ENCODE peak calls at places on chromosome 10, in six cellular contexts. One of them, this sample, is unnamed.

GRCh38 chr10:5088703-5089261 is 5.4 kb upstream of the AKR1C3 start:
- DNase-seq in heart left ventricle: no peak
- DNase-seq in heart right ventricle: no peak
- DNase-seq in choroid plexus epithelial cell: no peak
- DNase-seq in SJSA1: no peak
- DNase-seq in OCI-LY7: no peak
- DNase-seq in this sample: no peak

GRCh38 chr10:91567815-91568214 is 65.1 kb downstream of the PPP1R3C start:
- DNase-seq in heart left ventricle: no peak
- DNase-seq in heart right ventricle: no peak
- DNase-seq in choroid plexus epithelial cell: no peak
- DNase-seq in SJSA1: no peak
- DNase-seq in OCI-LY7: no peak
- DNase-seq in this sample: no peak

GRCh38 chr10:33381391-33381790 is 46.9 kb upstream of the NRP1 start:
- DNase-seq in heart left ventricle: no peak
- DNase-seq in heart right ventricle: no peak
- DNase-seq in choroid plexus epithelial cell: no peak
- DNase-seq in SJSA1: no peak
- DNase-seq in OCI-LY7: no peak
- DNase-seq in this sample: no peak

GRCh38 chr10:104331208-104331838 is 6.9 kb downstream of the ITPRIP start:
- DNase-seq in heart left ventricle: no peak
- DNase-seq in heart right ventricle: no peak
- DNase-seq in choroid plexus epithelial cell: peak
- DNase-seq in SJSA1: no peak
- DNase-seq in OCI-LY7: no peak
- DNase-seq in this sample: no peak

GRCh38 chr10:22436526-22436892 is 91.2 kb downstream of the SPAG6 start:
- DNase-seq in heart left ventricle: no peak
- DNase-seq in heart right ventricle: no peak
- DNase-seq in choroid plexus epithelial cell: no peak
- DNase-seq in SJSA1: no peak
- DNase-seq in OCI-LY7: no peak
- DNase-seq in this sample: peak

GRCh38 chr10:113108180-113108835 is 158.3 kb downstream of the TCF7L2 start:
- DNase-seq in heart left ventricle: peak
- DNase-seq in heart right ventricle: peak
- DNase-seq in choroid plexus epithelial cell: no peak
- DNase-seq in SJSA1: no peak
- DNase-seq in OCI-LY7: peak
- DNase-seq in this sample: no peak

GRCh38 chr10:99788598-99789259 is 6.3 kb downstream of the ABCC2 start:
- DNase-seq in heart left ventricle: no peak
- DNase-seq in heart right ventricle: no peak
- DNase-seq in choroid plexus epithelial cell: peak
- DNase-seq in SJSA1: no peak
- DNase-seq in OCI-LY7: no peak
- DNase-seq in this sample: peak

GRCh38 chr10:129274928-129275474 is 192.0 kb upstream of the MGMT start:
- DNase-seq in heart left ventricle: no peak
- DNase-seq in heart right ventricle: no peak
- DNase-seq in choroid plexus epithelial cell: no peak
- DNase-seq in SJSA1: no peak
- DNase-seq in OCI-LY7: no peak
- DNase-seq in this sample: no peak

GRCh38 chr10:71584902-71585578 is 134.5 kb downstream of the C10orf105 start:
- DNase-seq in heart left ventricle: no peak
- DNase-seq in heart right ventricle: no peak
- DNase-seq in choroid plexus epithelial cell: peak
- DNase-seq in SJSA1: no peak
- DNase-seq in OCI-LY7: no peak
- DNase-seq in this sample: no peak

DNA sequence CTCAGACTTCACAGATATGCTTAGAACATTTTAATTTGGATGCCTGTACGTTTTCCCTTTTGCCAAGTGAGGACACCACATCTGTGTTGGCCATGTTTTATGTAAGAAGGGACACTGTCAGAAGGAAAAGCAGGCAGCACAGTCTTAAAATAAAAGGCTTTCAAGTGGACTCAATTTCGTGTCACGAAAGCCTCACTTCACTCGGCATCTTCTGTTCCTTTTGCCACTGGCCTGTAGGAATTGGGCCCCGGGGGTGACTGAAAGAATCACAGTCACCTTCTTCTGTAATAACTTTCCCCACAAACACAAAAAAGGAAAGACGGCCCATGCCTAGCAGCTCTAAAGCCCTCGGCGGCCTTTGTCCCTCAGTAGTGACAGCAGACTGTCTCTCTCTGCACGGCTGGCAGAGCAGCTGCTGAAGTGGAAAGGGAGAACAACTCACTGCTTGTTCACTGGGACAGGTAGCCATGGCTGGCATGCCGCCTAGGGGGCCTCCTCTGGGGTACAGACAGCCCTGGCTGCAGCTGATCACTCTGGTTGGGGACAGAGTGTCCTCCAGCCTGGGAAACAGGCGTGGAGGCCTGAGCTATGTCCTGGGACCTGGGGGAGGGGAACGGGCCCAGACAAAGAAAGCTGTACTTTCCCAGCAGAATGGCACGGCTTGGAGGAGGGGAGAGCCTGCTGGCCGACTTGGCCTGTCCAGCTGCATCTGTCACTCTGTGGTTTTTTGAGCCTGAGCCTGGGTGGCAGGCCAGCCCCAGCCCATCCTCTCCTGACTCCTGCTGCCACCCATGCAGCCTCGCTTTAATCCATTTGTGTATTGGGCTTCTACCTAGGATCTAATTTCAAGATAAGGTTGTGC is 4.4 kb downstream of the RASSF4 start:
- DNase-seq in heart left ventricle: peak
- DNase-seq in heart right ventricle: peak
- DNase-seq in choroid plexus epithelial cell: no peak
- DNase-seq in SJSA1: peak
- DNase-seq in OCI-LY7: peak
- DNase-seq in this sample: peak
- H3K4me3 ChIP-seq in heart left ventricle: peak
- H3K4me3 ChIP-seq in heart right ventricle: peak
- H3K4me3 ChIP-seq in choroid plexus epithelial cell: no peak
- H3K4me3 ChIP-seq in SJSA1: no peak
- H3K4me3 ChIP-seq in OCI-LY7: peak
- H3K4me3 ChIP-seq in this sample: no peak

GRCh38 chr10:95544783-95545500 is 16.2 kb downstream of the SORBS1 start:
- DNase-seq in heart left ventricle: no peak
- DNase-seq in heart right ventricle: no peak
- DNase-seq in choroid plexus epithelial cell: no peak
- DNase-seq in SJSA1: no peak
- DNase-seq in OCI-LY7: no peak
- DNase-seq in this sample: no peak
- H3K4me3 ChIP-seq in heart left ventricle: no peak
- H3K4me3 ChIP-seq in heart right ventricle: no peak
- H3K4me3 ChIP-seq in choroid plexus epithelial cell: no peak
- H3K4me3 ChIP-seq in SJSA1: no peak
- H3K4me3 ChIP-seq in OCI-LY7: no peak
- H3K4me3 ChIP-seq in this sample: no peak

DNA sequence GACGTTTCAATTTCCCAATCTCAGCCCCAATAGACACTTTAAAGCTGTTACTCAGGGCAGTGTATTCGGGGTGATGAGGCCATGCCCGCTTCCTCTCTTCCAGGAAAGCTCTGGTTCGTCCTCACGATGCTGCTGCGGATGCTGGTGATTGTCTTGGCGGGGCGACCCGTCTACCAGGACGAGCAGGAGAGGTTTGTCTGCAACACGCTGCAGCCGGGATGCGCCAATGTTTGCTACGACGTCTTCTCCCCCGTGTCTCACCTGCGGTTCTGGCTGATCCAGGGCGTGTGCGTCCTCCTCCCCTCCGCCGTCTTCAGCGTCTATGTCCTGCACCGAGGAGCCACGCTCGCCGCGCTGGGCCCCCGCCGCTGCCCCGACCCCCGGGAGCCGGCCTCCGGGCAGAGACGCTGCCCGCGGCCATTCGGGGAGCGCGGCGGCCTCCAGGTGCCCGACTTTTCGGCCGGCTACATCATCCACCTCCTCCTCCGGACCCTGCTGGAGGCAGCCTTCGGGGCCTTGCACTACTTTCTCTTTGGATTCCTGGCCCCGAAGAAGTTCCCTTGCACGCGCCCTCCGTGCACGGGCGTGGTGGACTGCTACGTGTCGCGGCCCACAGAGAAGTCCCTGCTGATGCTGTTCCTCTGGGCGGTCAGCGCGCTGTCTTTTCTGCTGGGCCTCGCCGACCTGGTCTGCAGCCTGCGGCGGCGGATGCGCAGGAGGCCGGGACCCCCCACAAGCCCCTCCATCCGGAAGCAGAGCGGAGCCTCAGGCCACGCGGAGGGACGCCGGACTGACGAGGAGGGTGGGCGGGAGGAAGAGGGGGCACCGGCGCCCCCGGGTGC is 2.6 kb downstream of the GJD4 start:
- DNase-seq in heart left ventricle: peak
- DNase-seq in heart right ventricle: no peak
- DNase-seq in choroid plexus epithelial cell: peak
- DNase-seq in SJSA1: no peak
- DNase-seq in OCI-LY7: no peak
- DNase-seq in this sample: no peak
- H3K4me3 ChIP-seq in heart left ventricle: peak
- H3K4me3 ChIP-seq in heart right ventricle: peak
- H3K4me3 ChIP-seq in choroid plexus epithelial cell: peak
- H3K4me3 ChIP-seq in SJSA1: no peak
- H3K4me3 ChIP-seq in OCI-LY7: no peak
- H3K4me3 ChIP-seq in this sample: peak

DNA sequence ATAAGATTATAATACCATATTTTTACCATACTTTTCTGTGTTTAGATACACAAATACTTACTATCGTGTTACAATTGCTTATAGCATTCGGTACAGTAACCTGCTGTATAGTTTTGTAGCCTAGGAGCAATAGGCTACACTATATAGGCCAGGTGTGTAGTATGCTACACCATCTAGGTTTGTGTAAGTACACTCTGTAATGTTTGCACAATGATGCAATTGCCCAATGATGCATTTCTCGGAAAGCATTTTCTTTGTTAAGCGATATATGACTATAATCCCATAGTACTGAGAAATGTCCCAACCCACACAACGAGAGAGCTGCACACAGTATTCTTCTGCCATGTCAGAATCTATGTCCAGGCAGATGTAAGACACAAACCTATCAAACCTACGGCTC is 160.0 kb downstream of the NEBL start:
- DNase-seq in heart left ventricle: no peak
- DNase-seq in heart right ventricle: no peak
- DNase-seq in choroid plexus epithelial cell: no peak
- DNase-seq in SJSA1: no peak
- DNase-seq in OCI-LY7: no peak
- DNase-seq in this sample: no peak
- H3K4me3 ChIP-seq in heart left ventricle: no peak
- H3K4me3 ChIP-seq in heart right ventricle: no peak
- H3K4me3 ChIP-seq in choroid plexus epithelial cell: no peak
- H3K4me3 ChIP-seq in SJSA1: no peak
- H3K4me3 ChIP-seq in OCI-LY7: no peak
- H3K4me3 ChIP-seq in this sample: no peak

DNA sequence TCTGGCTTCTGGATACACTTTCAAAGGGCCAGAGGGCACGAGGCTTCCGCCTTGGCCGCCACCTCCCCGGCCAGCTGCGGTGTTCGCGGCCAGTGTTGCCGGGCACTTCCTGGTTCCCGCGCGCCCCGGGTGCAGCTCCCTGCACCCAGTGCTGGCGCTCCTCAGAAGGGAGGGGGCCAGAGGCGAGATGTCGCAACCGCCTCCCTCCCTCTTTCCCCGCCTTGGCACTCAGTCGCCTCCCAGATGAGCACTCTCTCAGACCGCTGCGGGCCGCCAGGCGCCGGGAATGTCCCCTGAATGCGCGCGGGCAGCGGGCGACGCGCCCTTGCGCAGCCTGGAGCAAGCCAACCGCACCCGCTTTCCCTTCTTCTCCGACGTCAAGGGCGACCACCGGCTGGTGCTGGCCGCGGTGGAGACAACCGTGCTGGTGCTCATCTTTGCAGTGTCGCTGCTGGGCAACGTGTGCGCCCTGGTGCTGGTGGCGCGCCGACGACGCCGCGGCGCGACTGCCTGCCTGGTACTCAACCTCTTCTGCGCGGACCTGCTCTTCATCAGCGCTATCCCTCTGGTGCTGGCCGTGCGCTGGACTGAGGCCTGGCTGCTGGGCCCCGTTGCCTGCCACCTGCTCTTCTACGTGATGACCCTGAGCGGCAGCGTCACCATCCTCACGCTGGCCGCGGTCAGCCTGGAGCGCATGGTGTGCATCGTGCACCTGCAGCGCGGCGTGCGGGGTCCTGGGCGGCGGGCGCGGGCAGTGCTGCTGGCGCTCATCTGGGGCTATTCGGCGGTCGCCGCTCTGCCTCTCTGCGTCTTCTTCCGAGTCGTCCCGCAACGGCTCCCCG is at the start of gene FFAR4:
- DNase-seq in heart left ventricle: peak
- DNase-seq in heart right ventricle: peak
- DNase-seq in choroid plexus epithelial cell: no peak
- DNase-seq in SJSA1: no peak
- DNase-seq in OCI-LY7: no peak
- DNase-seq in this sample: no peak
- H3K4me3 ChIP-seq in heart left ventricle: peak
- H3K4me3 ChIP-seq in heart right ventricle: peak
- H3K4me3 ChIP-seq in choroid plexus epithelial cell: no peak
- H3K4me3 ChIP-seq in SJSA1: peak
- H3K4me3 ChIP-seq in OCI-LY7: no peak
- H3K4me3 ChIP-seq in this sample: peak

DNA sequence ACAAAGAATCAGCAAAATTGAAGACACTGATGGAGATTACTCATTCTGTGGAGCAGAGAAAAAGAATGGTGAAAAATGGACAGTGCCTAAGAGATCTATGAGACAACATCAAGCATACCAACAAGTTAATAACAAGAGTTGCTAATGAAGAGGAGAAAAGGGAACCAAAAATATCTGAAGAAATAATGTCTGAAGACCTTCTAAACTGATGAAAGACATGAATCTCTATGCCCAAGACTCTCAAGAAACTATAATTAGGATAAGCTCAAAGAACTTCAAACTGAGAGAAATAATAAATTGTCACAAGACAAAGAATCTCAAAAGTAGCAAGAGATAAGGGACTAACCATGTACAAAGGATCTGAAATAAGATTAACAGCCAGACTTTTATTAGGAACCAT is 93.4 kb downstream of the ZNF33B start:
- DNase-seq in heart left ventricle: no peak
- DNase-seq in heart right ventricle: no peak
- DNase-seq in choroid plexus epithelial cell: no peak
- DNase-seq in SJSA1: no peak
- DNase-seq in OCI-LY7: no peak
- DNase-seq in this sample: no peak
- H3K4me3 ChIP-seq in heart left ventricle: no peak
- H3K4me3 ChIP-seq in heart right ventricle: no peak
- H3K4me3 ChIP-seq in choroid plexus epithelial cell: no peak
- H3K4me3 ChIP-seq in SJSA1: no peak
- H3K4me3 ChIP-seq in OCI-LY7: no peak
- H3K4me3 ChIP-seq in this sample: no peak

This sample was measured in lung.